ENCODE peak calls at places on chromosome 17, in seven cellular contexts. F is cardiac muscle cell, Q is heart right ventricle, D is body of pancreas, B is cardiac fibroblast, Z is endodermal cell, N is AG04449. R is an unnamed sample.
A peak's percentile ranks its signal among the peaks of the same experiment; 100 is the strongest.

GRCh38 chr17:13140750-13141149 is 122.9 kb upstream of the ELAC2 start:
- DNase-seq in F (peak; percentile 13), Q (no peak), D (no peak), B (no peak), Z (peak; percentile 75), N (no peak), R (no peak)

GRCh38 chr17:9024497-9024896 is 3.2 kb downstream of the NTN1 start:
- DNase-seq in F (no peak), Q (no peak), D (no peak), B (no peak), Z (peak; percentile 78), N (no peak), R (no peak)

GRCh38 chr17:4947411-4948165 is 742 bp downstream of the PFN1 start:
- DNase-seq in F (peak; percentile 62), Q (peak; percentile 66), D (peak; percentile 54), B (peak; percentile 59), Z (peak; percentile 85), N (no peak), R (no peak)

GRCh38 chr17:59641799-59642484 is 22.2 kb downstream of the CLTC start:
- DNase-seq in F (no peak), Q (no peak), D (no peak), B (no peak), Z (no peak), N (no peak), R (no peak)

GRCh38 chr17:71878271-71878670 is 242.5 kb upstream of the SOX9 start:
- DNase-seq in F (no peak), Q (no peak), D (no peak), B (no peak), Z (no peak), N (no peak), R (no peak)

GRCh38 chr17:8791910-8792270 is 7.3 kb downstream of the MFSD6L start:
- DNase-seq in F (peak; percentile 41), Q (no peak), D (no peak), B (peak; percentile 92), Z (no peak), N (peak; percentile 9), R (peak; percentile 13)

GRCh38 chr17:38554430-38555350 is 51.1 kb downstream of the SRCIN1 start:
- DNase-seq in F (peak; percentile 69), Q (no peak), D (no peak), B (peak; percentile 11), Z (no peak), N (no peak), R (peak; percentile 28)

GRCh38 chr17:50621562-50621961 is 13.1 kb upstream of the ABCC3 start:
- DNase-seq in F (peak; percentile 33), Q (no peak), D (no peak), B (peak; percentile 24), Z (no peak), N (no peak), R (no peak)

GRCh38 chr17:39867084-39867890 is 715 bp upstream of the ZPBP2 start:
- DNase-seq in F (no peak), Q (no peak), D (no peak), B (no peak), Z (no peak), N (no peak), R (no peak)

GRCh38 chr17:78789663-78790181 is 7.6 kb upstream of the CYTH1 start:
- DNase-seq in F (peak; percentile 60), Q (peak; percentile 85), D (peak; percentile 82), B (peak; percentile 57), Z (no peak), N (peak; percentile 50), R (peak; percentile 57)

GRCh38 chr17:4949321-4950074 is 1.2 kb upstream of the PFN1 start:
- DNase-seq in F (peak; percentile 73), Q (peak; percentile 75), D (peak; percentile 72), B (peak; percentile 81), Z (peak; percentile 94), N (no peak), R (no peak)

GRCh38 chr17:72370819-72371218 is 250.0 kb downstream of the SOX9 start:
- DNase-seq in F (peak; percentile 65), Q (no peak), D (no peak), B (peak; percentile 67), Z (no peak), N (no peak), R (no peak)

GRCh38 chr17:13957636-13958035 is 111.7 kb upstream of the COX10 start:
- DNase-seq in F (peak; percentile 68), Q (no peak), D (no peak), B (peak; percentile 43), Z (no peak), N (no peak), R (no peak)

DNA sequence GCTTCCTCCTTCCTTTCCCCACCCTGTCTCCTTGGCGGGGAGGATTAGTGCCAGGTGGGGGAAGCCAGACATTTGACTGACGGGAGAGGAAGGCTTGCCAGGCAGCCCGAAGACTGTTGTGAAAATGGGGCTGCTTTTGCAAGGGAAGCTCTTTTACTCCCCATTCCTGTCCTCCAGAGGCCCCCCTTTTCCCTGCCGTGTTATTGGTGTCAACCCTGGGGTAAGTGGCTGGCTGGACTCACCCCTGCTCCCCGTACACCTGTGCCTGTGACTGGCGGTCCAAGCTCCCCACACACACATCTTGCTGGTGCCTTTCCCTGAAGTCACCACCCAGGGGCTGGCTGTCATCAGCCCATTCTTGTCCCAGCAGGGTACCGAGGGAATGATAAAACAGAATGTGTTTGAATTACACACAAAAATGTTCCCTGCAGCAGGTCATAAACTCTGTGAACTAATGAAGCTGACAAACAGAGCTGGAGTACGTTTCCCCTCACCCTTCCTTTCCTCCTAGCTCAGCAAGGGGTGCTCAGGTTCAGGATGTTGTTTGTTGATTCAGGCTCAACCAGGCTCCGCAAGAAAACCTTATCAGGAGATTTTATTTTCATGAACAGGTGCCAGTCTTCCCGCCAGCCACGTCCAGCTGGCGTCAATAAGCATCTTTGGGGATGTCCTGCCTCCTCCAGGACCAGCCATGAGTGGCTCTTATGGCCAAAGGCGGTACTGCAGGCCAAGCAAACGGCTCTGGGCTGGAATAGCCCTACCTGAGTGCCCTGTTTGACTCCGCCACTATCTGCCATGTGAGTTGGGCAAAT is 4.3 kb upstream of the ARMC7 start:
- DNase-seq in F (peak; percentile 47), Q (no peak), D (peak; percentile 71), B (peak; percentile 49), Z (peak; percentile 98), N (no peak), R (no peak)
- TF ChIP-seq CTCF in F (peak; percentile 80), Q (peak; percentile 68), D (peak; percentile 73), B (peak; percentile 85), Z (peak; percentile 89), N (peak; percentile 81), R (peak; percentile 92)

GRCh38 chr17:760371-760770 is 8.3 kb upstream of the GEMIN4 start:
- DNase-seq in F (no peak), Q (peak; percentile 42), D (no peak), B (no peak), Z (no peak), N (no peak), R (no peak)
- H3K4me3 ChIP-seq in F (no peak overlapping the region), Q (no peak overlapping the region), D (no peak overlapping the region), B (no peak overlapping the region), Z (no peak overlapping the region), N (no peak overlapping the region), R (no peak overlapping the region)

DNA sequence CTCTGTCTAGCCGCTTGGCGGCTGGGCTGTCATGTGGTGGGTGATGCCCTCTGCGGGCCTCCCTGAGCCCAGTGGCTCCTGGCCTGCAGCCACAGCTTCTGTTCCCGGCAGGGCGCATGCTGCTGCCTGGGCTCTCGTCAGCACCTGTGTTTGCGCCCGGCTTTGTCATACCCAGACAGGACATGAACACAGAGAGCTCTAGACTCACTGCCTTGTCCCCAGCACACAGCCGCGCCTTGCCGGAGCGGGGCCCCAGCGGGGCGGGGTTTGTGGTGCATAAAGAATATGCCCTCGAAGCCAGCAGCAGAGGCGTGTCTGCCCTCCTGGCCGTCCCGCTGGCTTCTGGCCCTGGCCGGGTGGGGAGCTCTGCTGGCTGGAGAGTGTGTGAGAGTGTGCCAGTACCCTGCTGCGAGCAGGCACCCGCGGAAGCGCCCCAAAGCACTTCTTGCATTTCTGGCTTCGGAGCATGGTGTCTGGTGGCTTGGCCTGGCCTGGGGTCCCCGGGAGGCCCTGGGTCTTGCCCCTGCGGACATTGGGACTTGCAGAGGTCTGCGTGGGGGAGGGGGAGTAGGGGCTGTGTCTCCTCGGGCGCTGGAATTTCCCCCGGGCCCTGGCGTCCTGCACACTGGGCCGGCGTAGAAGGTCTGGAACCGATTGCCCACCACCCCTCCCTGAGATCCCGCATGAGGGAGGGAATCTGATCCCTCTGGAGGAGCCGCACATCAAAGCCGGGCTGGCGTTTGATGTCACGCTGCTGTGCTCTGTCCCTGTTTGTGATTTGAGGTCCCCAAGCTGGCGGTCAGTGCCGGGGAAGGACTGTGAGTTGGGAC is 14.5 kb downstream of the ASPSCR1 start:
- DNase-seq in F (peak; percentile 60), Q (peak; percentile 76), D (peak; percentile 86), B (peak; percentile 4), Z (peak; percentile 85), N (no peak), R (no peak)
- TF ChIP-seq CTCF in F (no peak), Q (peak; percentile 22), D (peak; percentile 41), B (no peak), Z (no peak), N (no peak), R (no peak)

GRCh38 chr17:58415371-58416055 is 1.8 kb downstream of the RNF43 start:
- DNase-seq in F (no peak), Q (peak; percentile 16), D (peak; percentile 63), B (no peak), Z (peak; percentile 80), N (no peak), R (no peak)
- H3K4me3 ChIP-seq in F (peak overlapping the region; percentile 51), Q (peak overlapping the region; percentile 10), D (peak overlapping the region; percentile 42), B (no peak overlapping the region), Z (no peak overlapping the region), N (no peak overlapping the region), R (peak overlapping the region; percentile 39)

GRCh38 chr17:43840814-43841213 is 6.2 kb upstream of the CD300LG start:
- DNase-seq in F (peak; percentile 73), Q (no peak), D (no peak), B (peak; percentile 26), Z (no peak), N (no peak), R (no peak)
- TF ChIP-seq CTCF in F (peak; percentile 53), Q (peak; percentile 49), D (no peak), B (peak; percentile 31), Z (peak; percentile 64), N (no peak), R (peak; percentile 35)